ENCODE peak calls at places on chromosomes 2 and 18, in five cellular contexts. R is transverse colon; V is CD8-positive, alpha-beta T cell; H is psoas muscle; J is PC-9. G is an unnamed sample. For H3K9me3, the result is how much of the 10 kb centered on the place peaks cover.

GRCh38 chr2:197200657-197201056 is 109.9 kb downstream of the ANKRD44 start:
- DNase-seq in J (no peak), R (no peak), V (no peak), H (no peak), G (no peak)

GRCh38 chr18:3596324-3597158 is 146.6 kb downstream of the TGIF1 start:
- DNase-seq in R (peak), J (peak), V (peak), H (peak), G (no peak)

GRCh38 chr2:74181739-74182138 is 3.1 kb upstream of the MOB1A start:
- DNase-seq in V (no peak), R (peak), J (no peak), H (no peak), G (no peak)

GRCh38 chr2:58063641-58064040 is 17.0 kb downstream of the VRK2 start:
- DNase-seq in R (no peak), V (no peak), H (no peak), J (no peak), G (no peak)

GRCh38 chr18:10519999-10520935 is 5.6 kb upstream of the NAPG start:
- DNase-seq in V (peak), H (peak), J (peak), R (peak), G (peak)

GRCh38 chr2:240561325-240561971 is 1.3 kb downstream of the DUSP28 start:
- DNase-seq in J (peak), V (no peak), R (peak), H (no peak), G (no peak)

GRCh38 chr2:10962004-10962403 is 50.3 kb downstream of the KCNF1 start:
- DNase-seq in H (no peak), J (no peak), V (no peak), R (no peak), G (no peak)

GRCh38 chr2:137675584-137676327 is 288.5 kb upstream of the HNMT start:
- DNase-seq in H (no peak), J (no peak), V (no peak), R (no peak), G (no peak)

GRCh38 chr2:150917956-150918713 is 343.5 kb downstream of the RBM43 start:
- DNase-seq in V (no peak), J (no peak), H (no peak), R (no peak), G (no peak)

GRCh38 chr18:9081940-9082339 is 20.6 kb upstream of the NDUFV2 start:
- DNase-seq in R (no peak), H (no peak), V (no peak), J (no peak), G (no peak)

GRCh38 chr2:58906151-58906645 is 665.1 kb upstream of the FANCL start:
- DNase-seq in R (no peak), V (no peak), H (no peak), J (no peak), G (no peak)

GRCh38 chr18:55856679-55857078 is 268.7 kb upstream of the TCF4 start:
- DNase-seq in J (no peak), R (no peak), H (no peak), V (no peak), G (no peak)

GRCh38 chr2:52117299-52117698 is 1085.4 kb upstream of the NRXN1 start:
- DNase-seq in J (no peak), V (no peak), R (no peak), H (no peak), G (no peak)

GRCh38 chr2:16280081-16280480 is 339.7 kb downstream of the MYCN start:
- DNase-seq in J (no peak), R (no peak), V (no peak), H (no peak), G (no peak)
- H3K9me3 ChIP-seq in J (under half), R (under half), V (under half), H (under half), G (under half)

GRCh38 chr2:156435392-156435724 is 821 bp upstream of the GPD2 start:
- DNase-seq in V (no peak), H (no peak), J (no peak), R (no peak), G (no peak)

GRCh38 chr2:156435725-156436476 is at the start of gene GPD2:
- DNase-seq in J (peak), V (peak), H (peak), R (peak), G (peak)

GRCh38 chr2:156436477-156437085 is 402 bp downstream of the GPD2 start:
- DNase-seq in H (no peak), V (peak), J (no peak), R (peak), G (peak)

GRCh38 chr2:156437876-156438410 is 1.8 kb downstream of the GPD2 start:
- DNase-seq in H (no peak), J (no peak), V (no peak), R (no peak), G (no peak)

GRCh38 chr2:156437272-156437671 is 1.1 kb downstream of the GPD2 start:
- DNase-seq in R (peak), J (no peak), H (peak), V (no peak), G (no peak)
- H3K27ac ChIP-seq in R (peak), J (peak), H (peak), V (no peak), G (no peak)

GRCh38 chr18:30999887-31000628 is 42.5 kb downstream of the DSC3 start:
- DNase-seq in J (no peak), H (no peak), V (no peak), R (no peak), G (no peak)

GRCh38 chr18:30997223-30997622 is 45.3 kb downstream of the DSC3 start:
- DNase-seq in J (no peak), R (no peak), H (no peak), V (no peak), G (no peak)

GRCh38 chr18:30999186-30999585 is 43.4 kb downstream of the DSC3 start:
- DNase-seq in V (no peak), J (no peak), R (no peak), H (no peak), G (no peak)
- TF ChIP-seq CTCF in V (no peak), J (peak), R (no peak), H (no peak), G (peak)

GRCh38 chr2:116724550-116724949 is 1089.9 kb upstream of the DDX18 start:
- DNase-seq in J (no peak), R (no peak), V (no peak), H (no peak), G (no peak)

GRCh38 chr2:116716444-116716843 is 1098.0 kb upstream of the DDX18 start:
- DNase-seq in H (no peak), R (no peak), J (no peak), V (no peak), G (no peak)

GRCh38 chr2:116716038-116716437 is 1098.5 kb upstream of the DDX18 start:
- DNase-seq in J (no peak), R (no peak), V (no peak), H (no peak), G (no peak)

GRCh38 chr2:116718451-116718850 is 1096.0 kb upstream of the DDX18 start:
- DNase-seq in H (no peak), V (no peak), J (no peak), R (no peak), G (no peak)

DNA sequence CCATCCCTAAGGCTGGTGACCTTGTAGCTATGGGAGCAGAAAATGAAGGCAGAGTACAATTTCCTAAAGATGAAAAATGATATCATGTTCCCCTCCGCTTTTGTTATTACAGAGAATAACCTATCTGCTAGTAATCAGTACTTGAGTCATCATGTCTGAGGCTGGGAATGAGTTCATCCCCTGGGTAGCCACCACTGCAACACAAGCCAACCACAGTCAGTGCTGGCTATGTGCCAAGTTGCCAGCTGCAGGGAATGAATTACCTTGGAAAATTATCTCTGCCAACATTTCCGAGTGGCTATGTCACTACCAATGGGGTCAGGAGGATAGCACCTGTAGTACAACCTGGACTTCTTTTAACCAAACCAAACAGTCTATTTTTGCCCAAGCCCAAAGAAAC is 1094.7 kb upstream of the DDX18 start:
- DNase-seq in V (no peak), H (no peak), R (no peak), J (no peak), G (no peak)
- H3K9me3 ChIP-seq in V (under half), H (under half), R (under half), J (under half), G (under half)

DNA sequence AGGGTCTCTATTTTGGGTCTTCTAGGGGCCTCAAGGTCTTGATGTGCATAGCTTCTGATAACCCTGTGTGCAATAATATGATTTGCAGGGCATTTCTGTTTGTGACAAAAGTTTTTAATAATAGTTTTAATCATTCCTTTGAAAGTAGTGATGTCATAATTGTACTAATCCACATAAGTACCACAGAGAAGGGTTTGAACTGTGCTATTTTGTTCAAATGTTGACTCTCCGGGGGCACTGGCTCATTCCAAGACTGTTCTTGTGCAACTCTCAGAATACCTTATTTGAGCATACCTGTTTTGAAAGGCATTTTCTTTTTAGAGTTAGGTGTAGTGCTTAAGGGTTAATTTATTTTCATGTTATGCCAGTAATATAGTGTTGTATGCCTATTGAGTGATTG is 41.6 kb downstream of the PLEKHB2 start:
- DNase-seq in J (no peak), V (no peak), H (no peak), R (no peak), G (no peak)
- H3K27ac ChIP-seq in J (no peak), V (no peak), H (no peak), R (no peak), G (no peak)

GRCh38 chr18:8069708-8070107 is 502.6 kb downstream of the PTPRM start:
- DNase-seq in R (no peak), V (no peak), J (no peak), H (no peak), G (no peak)

DNA sequence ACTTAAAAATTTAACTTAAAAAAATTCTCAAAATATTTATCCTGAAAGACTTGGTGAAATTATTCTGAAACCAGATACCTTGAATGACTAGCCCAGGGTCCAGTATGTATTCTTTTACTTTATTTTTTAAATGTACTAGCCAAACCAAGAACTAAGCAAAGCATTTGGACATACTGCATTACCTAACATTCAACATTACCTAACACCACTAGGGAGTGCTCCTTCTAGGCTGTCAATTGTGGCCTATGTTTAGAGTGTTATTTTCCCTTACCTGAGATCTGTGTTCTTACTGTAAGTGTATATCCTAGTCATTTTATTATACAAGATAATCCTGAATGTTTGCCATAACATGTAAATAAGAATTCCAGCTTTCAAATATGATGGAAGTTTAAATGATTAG is 496.6 kb downstream of the PTPRM start:
- DNase-seq in H (no peak), R (no peak), V (no peak), J (no peak), G (no peak)
- TF ChIP-seq CTCF in H (no peak), R (no peak), V (no peak), J (no peak), G (no peak)

GRCh38 chr18:13713455-13714055 is 12.8 kb downstream of the FAM210A start:
- DNase-seq in V (no peak), H (no peak), J (peak), R (no peak), G (no peak)

GRCh38 chr18:13710460-13710859 is 15.9 kb downstream of the FAM210A start:
- DNase-seq in H (no peak), V (no peak), R (no peak), J (peak), G (no peak)

GRCh38 chr18:13716916-13717315 is 9.4 kb downstream of the FAM210A start:
- DNase-seq in J (peak), H (no peak), R (no peak), V (no peak), G (no peak)

DNA sequence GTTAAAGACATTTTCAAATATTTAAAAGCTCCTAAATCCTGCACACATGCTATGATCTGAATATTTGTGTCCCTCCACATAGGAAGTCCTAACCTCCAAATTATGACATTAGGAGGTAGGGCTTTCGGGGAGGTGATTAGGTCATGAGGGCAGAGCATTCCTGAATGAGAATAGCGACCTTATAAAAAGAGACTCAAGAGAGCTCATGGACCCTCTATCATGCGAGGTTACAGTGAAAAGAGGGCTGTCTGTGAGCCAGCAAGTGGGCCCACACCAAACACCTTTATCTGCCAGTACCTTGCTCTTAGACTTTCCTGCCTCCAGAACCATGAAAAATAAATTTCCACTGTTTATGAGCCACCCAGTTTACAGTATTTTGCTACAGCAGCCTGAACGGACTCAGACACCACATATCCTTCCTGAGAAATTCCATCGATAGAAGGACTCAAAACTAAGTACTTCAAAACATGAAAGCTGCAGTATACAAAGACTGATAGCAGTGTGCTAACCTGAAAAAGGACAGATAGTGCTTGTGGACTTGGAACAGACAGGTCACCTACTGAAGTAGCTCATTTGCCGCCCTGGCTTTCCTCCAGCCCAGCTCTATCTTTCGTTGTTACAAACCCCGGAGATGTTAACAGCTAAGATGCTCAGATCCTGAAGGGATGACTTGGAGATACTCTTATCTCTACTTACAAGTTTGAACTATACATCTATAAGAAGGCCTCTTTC is 13.8 kb downstream of the FAM210A start:
- DNase-seq in H (no peak), R (no peak), V (no peak), J (peak), G (no peak)
- H3K9me3 ChIP-seq in H (under half), R (under half), V (under half), J (under half), G (under half)

GRCh38 chr2:54483426-54483825 is 27.3 kb downstream of the SPTBN1 start:
- DNase-seq in R (no peak), V (no peak), H (no peak), J (peak), G (no peak)

GRCh38 chr2:54481686-54482085 is 25.6 kb downstream of the SPTBN1 start:
- DNase-seq in H (no peak), J (no peak), R (no peak), V (no peak), G (no peak)

GRCh38 chr2:54479422-54479821 is 23.3 kb downstream of the SPTBN1 start:
- DNase-seq in R (no peak), V (no peak), H (no peak), J (peak), G (no peak)

GRCh38 chr2:54480025-54480424 is 23.9 kb downstream of the SPTBN1 start:
- DNase-seq in H (no peak), V (no peak), R (no peak), J (no peak), G (no peak)

GRCh38 chr2:54482725-54483124 is 26.6 kb downstream of the SPTBN1 start:
- DNase-seq in R (peak), V (no peak), H (peak), J (no peak), G (no peak)
- H3K27ac ChIP-seq in R (peak), V (no peak), H (peak), J (no peak), G (no peak)

GRCh38 chr2:215796160-215796559 is 217.2 kb downstream of the MREG start:
- DNase-seq in J (peak), R (no peak), H (no peak), V (no peak), G (no peak)
- TF ChIP-seq CTCF in J (no peak), R (no peak), H (no peak), V (no peak), G (no peak)

G was measured in CD4-positive, alpha-beta T cell.